ENCODE peak calls at places on chromosomes 16 and 17, in ten cellular contexts. Y is left ventricle myocardium inferior, G is testis, D is prostate gland, B is neural crest cell, A is cardiac muscle cell, T is Calu3, O is colonic mucosa, F is heart left ventricle, N is stomach. W is an unnamed sample.

GRCh38 chr17:78532922-78533640 is 44.1 kb downstream of the DNAH17 start:
- DNase-seq in N (no peak), O (no peak), A (peak), B (no peak), G (no peak), D (no peak), Y (no peak), T (peak), F (no peak), W (no peak)

GRCh38 chr17:5468075-5468473 is 708 bp downstream of the DHX33 start:
- DNase-seq in B (no peak), D (no peak), T (no peak), O (no peak), Y (no peak), N (no peak), F (no peak), G (peak), A (no peak), W (no peak)

GRCh38 chr17:349666-350065 is 2.9 kb downstream of the RPH3AL start:
- DNase-seq in G (no peak), B (no peak), D (no peak), T (no peak), Y (no peak), A (peak), O (no peak), N (no peak), F (no peak), W (no peak)

GRCh38 chr17:79810138-79811027 is 13.5 kb upstream of the CBX8 start:
- DNase-seq in N (peak), Y (peak), O (peak), A (peak), G (peak), D (peak), F (peak), B (peak), T (peak), W (no peak)

GRCh38 chr17:74639704-74640142 is 16.2 kb upstream of the CD300E start:
- DNase-seq in B (no peak), T (no peak), N (no peak), A (peak), F (no peak), Y (no peak), O (no peak), G (no peak), D (no peak), W (no peak)

GRCh38 chr17:6071528-6072065 is 1.4 kb downstream of the WSCD1 start:
- DNase-seq in A (no peak), O (no peak), T (no peak), F (no peak), Y (no peak), D (no peak), G (no peak), B (no peak), N (no peak), W (no peak)

GRCh38 chr17:81142301-81143199 is 22.8 kb upstream of the PVALEF start:
- DNase-seq in A (peak), N (peak), G (peak), Y (peak), T (peak), D (peak), B (peak), F (peak), O (peak), W (peak)

GRCh38 chr16:76441391-76441790 is 164.2 kb downstream of the CNTNAP4 start:
- DNase-seq in Y (no peak), F (no peak), D (no peak), T (no peak), B (no peak), A (no peak), O (no peak), G (no peak), N (no peak), W (no peak)

GRCh38 chr17:20935740-20936139 is 107.1 kb downstream of the USP22 start:
- DNase-seq in D (no peak), T (no peak), O (no peak), G (no peak), N (no peak), A (peak), B (no peak), Y (no peak), F (no peak), W (no peak)

GRCh38 chr17:40099627-40100418 is 566 bp downstream of the NR1D1 start:
- DNase-seq in D (no peak), O (no peak), F (no peak), T (peak), Y (no peak), B (no peak), N (no peak), A (no peak), G (no peak), W (no peak)

GRCh38 chr17:30503558-30503957 is 26.4 kb downstream of the GOSR1 start:
- DNase-seq in T (no peak), G (no peak), F (no peak), N (no peak), Y (no peak), B (no peak), A (no peak), D (no peak), O (no peak), W (no peak)

GRCh38 chr16:734208-734980 is 6.4 kb downstream of the CIAO3 start:
- DNase-seq in O (no peak), G (no peak), B (no peak), Y (no peak), T (no peak), F (peak), A (no peak), N (no peak), D (no peak), W (no peak)

GRCh38 chr17:76250141-76250540 is 9.8 kb upstream of the RNF157 start:
- DNase-seq in T (no peak), D (no peak), F (no peak), G (no peak), B (no peak), N (no peak), Y (no peak), O (no peak), A (no peak), W (no peak)

GRCh38 chr16:21523411-21524067 is 75.8 kb upstream of the METTL9 start:
- DNase-seq in D (no peak), T (no peak), A (no peak), B (no peak), G (no peak), N (no peak), Y (no peak), O (no peak), F (no peak), W (no peak)

GRCh38 chr17:40139566-40140058 is 725 bp upstream of the CASC3 start:
- DNase-seq in G (no peak), B (no peak), D (peak), T (peak), N (no peak), Y (no peak), F (no peak), O (peak), A (no peak), W (no peak)

GRCh38 chr17:9669551-9670008 is 24.3 kb downstream of the USP43 start:
- DNase-seq in A (no peak), D (peak), N (peak), Y (no peak), G (no peak), F (no peak), O (no peak), T (no peak), B (no peak), W (no peak)

GRCh38 chr16:85437161-85438052 is 175.7 kb upstream of the GSE1 start:
- DNase-seq in T (peak), F (no peak), Y (no peak), A (peak), O (peak), D (peak), G (peak), B (peak), N (peak), W (no peak)

GRCh38 chr17:50361561-50362480 is 11.2 kb downstream of the MRPL27 start:
- DNase-seq in G (peak), Y (no peak), N (peak), T (peak), A (peak), D (peak), O (peak), F (no peak), B (peak), W (peak)

DNA sequence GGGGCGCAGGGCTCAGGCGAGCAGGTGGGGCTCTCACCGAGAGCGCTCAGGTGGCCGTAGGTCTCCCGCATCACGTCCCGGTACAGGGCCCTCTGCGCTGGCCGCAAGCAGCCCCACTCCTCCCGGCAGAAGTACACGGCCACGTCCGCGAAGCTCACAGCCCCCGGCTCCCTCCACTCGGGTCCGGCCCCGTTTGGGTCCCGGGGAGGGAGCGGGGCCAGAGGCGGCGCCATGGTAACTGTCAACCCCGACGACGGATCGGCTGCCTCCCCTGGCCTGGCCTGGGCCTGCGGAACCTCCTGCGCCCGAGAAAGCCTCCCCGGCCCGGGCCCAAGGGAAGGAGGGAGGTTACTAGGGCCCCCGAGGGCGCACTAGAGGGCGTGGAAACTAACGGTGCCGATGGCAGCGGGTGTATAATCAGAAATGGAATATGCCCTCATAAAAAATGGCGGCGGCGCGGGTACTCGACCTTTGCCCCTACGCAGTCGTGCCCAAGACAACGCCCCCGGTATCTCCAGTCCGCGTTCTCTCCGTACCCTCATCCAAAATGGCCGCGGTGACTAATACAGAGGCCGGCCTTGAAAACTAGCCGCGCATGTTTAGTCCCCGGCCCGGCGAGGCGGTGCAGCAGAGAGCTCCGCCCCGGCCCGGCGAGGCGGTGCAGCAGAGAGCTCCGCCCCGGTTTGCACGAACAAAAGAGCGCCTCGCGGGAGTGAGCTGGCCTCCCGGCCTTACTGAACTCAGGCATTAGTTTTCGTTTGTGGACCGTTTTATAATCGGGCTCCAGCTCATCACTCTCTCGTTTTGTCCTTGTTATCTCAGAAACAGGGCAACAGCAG is at the start of gene ZNF764:
- DNase-seq in A (peak), Y (peak), G (peak), N (peak), F (peak), T (peak), O (peak), B (peak), D (peak), W (peak)
- TF ChIP-seq CTCF in A (no peak), Y (peak), G (no peak), N (no peak), F (no peak), T (no peak), O (no peak), B (no peak), D (no peak), W (no peak)

DNA sequence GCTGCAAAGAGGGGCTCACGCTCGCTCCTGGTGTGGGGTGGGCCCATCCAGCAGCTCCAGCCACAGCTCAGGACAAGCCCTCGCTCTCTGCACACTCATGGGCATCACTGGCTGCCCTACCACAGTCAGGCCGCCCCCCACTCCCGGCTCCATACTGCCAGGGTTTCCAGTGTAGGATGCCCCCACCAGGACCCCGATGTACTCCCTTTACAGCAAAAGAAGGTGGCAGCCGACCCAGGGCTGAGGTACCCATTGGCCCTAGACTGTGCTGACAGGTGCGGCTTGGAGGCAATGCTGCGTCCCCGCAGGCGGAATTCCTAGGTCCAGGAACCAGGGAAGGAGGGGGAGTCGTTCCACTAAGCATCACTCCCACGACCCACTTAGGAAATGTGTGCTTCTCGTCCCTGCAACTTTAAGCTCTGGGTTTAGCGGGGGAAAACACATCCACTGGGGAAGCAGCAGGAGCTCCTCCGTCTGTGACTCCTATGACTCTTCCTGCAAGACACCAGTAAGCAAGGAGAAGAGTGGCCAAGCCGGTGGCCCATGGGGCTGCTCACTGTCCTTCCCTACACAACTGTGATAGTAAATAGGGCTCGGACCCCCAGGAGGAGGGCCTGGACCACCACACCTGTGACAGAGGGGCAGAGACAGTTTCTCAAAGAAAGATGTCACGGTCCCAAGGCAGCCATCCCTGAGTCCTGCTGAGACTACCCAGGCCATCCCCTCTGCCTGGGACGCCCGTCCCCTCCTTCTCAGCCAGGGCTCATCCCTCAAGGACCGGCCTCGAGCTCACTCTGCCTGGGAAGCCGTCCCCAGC is 13.1 kb downstream of the CORO7 start:
- DNase-seq in A (no peak), G (no peak), N (no peak), Y (no peak), T (no peak), B (no peak), O (no peak), D (no peak), F (no peak), W (no peak)
- TF ChIP-seq CTCF in A (no peak), G (no peak), N (no peak), Y (no peak), T (no peak), B (no peak), O (no peak), D (no peak), F (no peak), W (no peak)

DNA sequence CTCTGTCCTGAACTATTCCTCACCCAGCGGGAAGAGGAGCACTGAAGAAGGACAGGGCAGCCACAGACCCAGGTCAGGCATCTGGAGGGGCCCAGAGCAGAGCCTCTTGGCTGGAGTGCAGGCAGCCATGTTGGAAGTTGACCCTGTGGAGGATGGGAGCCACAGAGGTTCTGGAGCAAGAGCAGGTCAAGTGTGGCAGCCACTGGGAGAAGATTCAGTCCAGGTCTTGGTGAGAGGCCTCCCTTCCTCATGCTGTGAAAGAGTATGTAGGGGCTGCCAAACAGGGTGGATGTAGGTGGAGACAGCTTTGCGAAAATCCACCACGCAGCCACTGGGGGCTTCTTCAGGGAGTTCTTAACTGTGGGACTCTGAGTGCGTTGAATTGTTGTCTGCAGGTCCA is 590 bp upstream of the CD79B start:
- DNase-seq in G (no peak), D (no peak), B (no peak), F (no peak), Y (no peak), N (no peak), O (no peak), T (no peak), A (no peak), W (no peak)
- TF ChIP-seq CTCF in G (no peak), D (no peak), B (no peak), F (no peak), Y (no peak), N (no peak), O (no peak), T (no peak), A (no peak), W (no peak)

GRCh38 chr16:26363581-26363980 is 671.8 kb downstream of the HS3ST4 start:
- DNase-seq in O (no peak), B (no peak), G (no peak), A (no peak), Y (no peak), T (no peak), N (no peak), D (no peak), F (no peak), W (no peak)
- TF ChIP-seq CTCF in O (no peak), B (no peak), G (no peak), A (no peak), Y (no peak), T (no peak), N (no peak), D (no peak), F (no peak), W (no peak)

GRCh38 chr16:12290165-12290564 is 313.6 kb downstream of the SNX29 start:
- DNase-seq in T (no peak), Y (no peak), N (no peak), D (no peak), A (no peak), F (no peak), G (no peak), B (no peak), O (no peak), W (no peak)

GRCh38 chr16:12287796-12288536 is 311.4 kb downstream of the SNX29 start:
- DNase-seq in D (no peak), Y (no peak), B (no peak), F (no peak), O (no peak), T (no peak), N (no peak), G (no peak), A (no peak), W (no peak)

GRCh38 chr16:12288537-12289174 is 312.1 kb downstream of the SNX29 start:
- DNase-seq in B (no peak), D (no peak), N (no peak), Y (no peak), A (no peak), F (no peak), O (no peak), T (no peak), G (no peak), W (no peak)

GRCh38 chr16:12290868-12291267 is 314.3 kb downstream of the SNX29 start:
- DNase-seq in Y (no peak), O (no peak), D (no peak), F (no peak), N (no peak), B (no peak), A (no peak), G (no peak), T (no peak), W (no peak)

DNA sequence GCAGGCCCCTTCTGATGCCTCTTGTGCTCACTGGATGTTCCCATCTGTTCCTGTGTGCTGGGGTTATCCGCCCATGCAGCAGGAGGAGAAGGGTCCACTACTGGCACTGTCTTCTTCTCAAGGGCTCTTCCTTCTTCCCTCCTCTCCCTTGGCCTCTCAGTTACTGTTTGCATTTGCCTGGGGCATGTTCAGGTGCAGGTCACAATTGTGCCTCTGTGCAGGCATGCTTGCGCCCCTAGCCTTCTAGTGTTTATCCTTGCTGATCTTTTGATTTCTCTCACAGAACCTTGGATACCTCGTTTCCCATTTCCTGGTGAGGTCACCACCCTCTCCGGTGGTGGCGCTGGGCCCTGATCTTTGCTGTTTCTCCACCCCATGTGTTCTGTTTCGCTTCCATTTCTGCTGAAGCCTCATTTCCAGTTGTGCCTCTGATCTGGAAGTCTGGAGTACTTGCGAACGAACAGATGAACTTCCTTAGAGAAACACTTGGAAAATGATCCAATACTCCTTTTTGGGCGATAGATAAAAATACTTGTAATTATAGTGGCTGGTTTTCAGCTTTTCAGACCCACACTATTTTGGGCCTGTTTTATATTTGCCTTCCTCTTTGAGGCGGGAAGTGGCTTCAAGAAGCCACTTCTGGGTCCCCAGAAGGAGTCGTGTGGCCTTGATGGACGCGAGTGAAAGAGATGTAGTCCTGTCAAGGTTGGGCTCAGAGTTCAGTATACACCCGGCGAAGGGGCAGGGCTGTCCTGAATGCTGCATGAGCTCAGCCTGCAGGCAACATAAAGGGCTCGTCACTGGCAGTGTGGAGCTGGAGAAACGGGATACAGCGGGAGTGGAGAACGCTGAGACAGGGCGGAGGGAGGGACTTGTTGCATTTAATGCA is 312.9 kb downstream of the SNX29 start:
- DNase-seq in N (peak), B (no peak), Y (no peak), O (peak), A (no peak), T (no peak), F (peak), D (no peak), G (no peak), W (no peak)
- TF ChIP-seq CTCF in N (no peak), B (no peak), Y (no peak), O (no peak), A (no peak), T (no peak), F (no peak), D (no peak), G (no peak), W (no peak)

GRCh38 chr16:8863594-8864424 is 5.0 kb downstream of the CARHSP1 start:
- DNase-seq in G (peak), T (peak), D (no peak), A (no peak), B (no peak), Y (peak), O (peak), F (no peak), N (peak), W (no peak)
- TF ChIP-seq CTCF in G (no peak), T (peak), D (no peak), A (no peak), B (no peak), Y (peak), O (no peak), F (peak), N (no peak), W (no peak)

GRCh38 chr16:27363246-27363632 is 38.7 kb upstream of the IL21R start:
- DNase-seq in B (no peak), D (no peak), F (no peak), T (no peak), G (no peak), N (no peak), O (no peak), Y (no peak), A (no peak), W (no peak)
- TF ChIP-seq CTCF in B (no peak), D (no peak), F (no peak), T (no peak), G (no peak), N (no peak), O (no peak), Y (no peak), A (no peak), W (no peak)

W was measured in AG09319.